ENCODE peak calls at places on chromosomes 11 and 22, in eight cellular contexts. M is kidney; C is tibial artery; W is brain microvascular endothelial cell; I is Caco-2; B is CD8-positive, alpha-beta T cell; Y is bronchial epithelial cell; S is GM12865. L is an unnamed sample.

GRCh38 chr11:84788220-84788619 is 838.9 kb downstream of the DLG2 start:
- DNase-seq in M (no peak), C (no peak), W (no peak), I (peak; percentile 17), B (no peak), Y (peak; percentile 6), S (no peak), L (no peak)

GRCh38 chr11:72711141-72711540 is 36.9 kb upstream of the PDE2A start:
- DNase-seq in M (peak; percentile 69), C (no peak), W (no peak), I (no peak), B (no peak), Y (no peak), S (no peak), L (no peak)

GRCh38 chr22:48844096-48844675 is 983.5 kb downstream of the BRD1 start:
- DNase-seq in M (peak; percentile 43), C (no peak), W (no peak), I (no peak), B (no peak), Y (no peak), S (no peak), L (no peak)

GRCh38 chr11:36478700-36479329 is 31.3 kb downstream of the TRAF6 start:
- DNase-seq in M (no peak), C (no peak), W (peak; percentile 55), I (peak; percentile 57), B (no peak), Y (peak; percentile 49), S (peak; percentile 31), L (peak; percentile 72)

GRCh38 chr22:44623771-44624510 is 78.1 kb upstream of the PRR5 start:
- DNase-seq in M (no peak), C (no peak), W (peak; percentile 11), I (no peak), B (no peak), Y (peak; percentile 4), S (peak; percentile 34), L (peak; percentile 30)

GRCh38 chr11:131894615-131895544 is 524.5 kb downstream of the NTM start:
- DNase-seq in M (no peak), C (no peak), W (no peak), I (no peak), B (no peak), Y (peak; percentile 80), S (no peak), L (no peak)

GRCh38 chr11:110093407-110094297 is 460 bp downstream of the ZC3H12C start:
- DNase-seq in M (peak; percentile 88), C (peak; percentile 58), W (peak; percentile 45), I (peak; percentile 84), B (no peak), Y (no peak), S (peak; percentile 62), L (no peak)

GRCh38 chr22:28016781-28017557 is 97.9 kb upstream of the PITPNB start:
- DNase-seq in M (no peak), C (peak; percentile 18), W (no peak), I (no peak), B (no peak), Y (no peak), S (no peak), L (no peak)

GRCh38 chr22:44088976-44089570 is 65.0 kb downstream of the PARVB start:
- DNase-seq in M (peak; percentile 45), C (no peak), W (peak; percentile 42), I (no peak), B (no peak), Y (peak; percentile 76), S (no peak), L (peak; percentile 66)

GRCh38 chr11:45982656-45983470 is 60.4 kb downstream of the LARGE2 start:
- DNase-seq in M (no peak), C (no peak), W (peak; percentile 86), I (peak; percentile 76), B (no peak), Y (peak; percentile 84), S (no peak), L (peak; percentile 88)

GRCh38 chr11:2549876-2550605 is 105.2 kb downstream of the KCNQ1 start:
- DNase-seq in M (peak; percentile 88), C (no peak), W (no peak), I (no peak), B (no peak), Y (no peak), S (no peak), L (no peak)

GRCh38 chr22:47626428-47627390 is 864.3 kb downstream of the TBC1D22A start:
- DNase-seq in M (peak; percentile 53), C (no peak), W (no peak), I (no peak), B (no peak), Y (no peak), S (no peak), L (no peak)

GRCh38 chr22:38921126-38921525 is 36.3 kb upstream of the APOBEC3A start:
- DNase-seq in M (peak; percentile 93), C (no peak), W (no peak), I (peak; percentile 16), B (no peak), Y (peak; percentile 74), S (no peak), L (no peak)

GRCh38 chr11:68036141-68036716 is 2.6 kb upstream of the TCIRG1 start:
- DNase-seq in M (peak; percentile 78), C (no peak), W (no peak), I (no peak), B (peak; percentile 2), Y (no peak), S (no peak), L (no peak)

GRCh38 chr22:38835888-38836301 is 7.9 kb downstream of the NPTXR start:
- DNase-seq in M (no peak), C (no peak), W (no peak), I (no peak), B (no peak), Y (no peak), S (no peak), L (no peak)

GRCh38 chr11:34787899-34788298 is 128.3 kb downstream of the APIP start:
- DNase-seq in M (no peak), C (no peak), W (no peak), I (no peak), B (no peak), Y (no peak), S (no peak), L (no peak)

GRCh38 chr11:58647141-58647699 is 24.8 kb downstream of the CNTF start:
- DNase-seq in M (no peak), C (no peak), W (no peak), I (no peak), B (no peak), Y (no peak), S (peak; percentile 82), L (no peak)

GRCh38 chr22:42876041-42876440 is 19.0 kb upstream of the ARFGAP3 start:
- DNase-seq in M (no peak), C (no peak), W (no peak), I (no peak), B (no peak), Y (no peak), S (no peak), L (no peak)

GRCh38 chr22:22578702-22579424 is 19.8 kb upstream of the PRAME start:
- DNase-seq in M (peak; percentile 87), C (no peak), W (peak; percentile 70), I (no peak), B (no peak), Y (peak; percentile 17), S (no peak), L (peak; percentile 75)

GRCh38 chr22:37021710-37022482 is 2.4 kb downstream of the MPST start:
- DNase-seq in M (peak; percentile 59), C (no peak), W (no peak), I (peak; percentile 51), B (peak; percentile 52), Y (peak; percentile 39), S (peak; percentile 78), L (peak; percentile 78)

GRCh38 chr11:117484159-117484558 is 156.5 kb downstream of the CEP164 start:
- DNase-seq in M (no peak), C (no peak), W (no peak), I (no peak), B (no peak), Y (no peak), S (no peak), L (peak; percentile 22)

GRCh38 chr11:124875943-124876817 is 10.9 kb downstream of the ROBO3 start:
- DNase-seq in M (peak; percentile 95), C (peak; percentile 92), W (peak; percentile 90), I (peak; percentile 93), B (peak; percentile 77), Y (peak; percentile 83), S (peak; percentile 84), L (peak; percentile 97)
- TF ChIP-seq CTCF in M (peak; percentile 70), C (peak; percentile 53), W (peak; percentile 71), I (peak; percentile 92), B (peak; percentile 65), Y (peak; percentile 87), S (peak; percentile 76), L (peak; percentile 70)

GRCh38 chr22:29609139-29609538 is 5.7 kb downstream of the NF2 start:
- DNase-seq in M (no peak), C (no peak), W (no peak), I (no peak), B (no peak), Y (no peak), S (no peak), L (no peak)

GRCh38 chr22:29603358-29604191 is at the start of gene NF2:
- DNase-seq in M (peak; percentile 100), C (peak; percentile 44), W (peak; percentile 99), I (peak; percentile 99), B (peak; percentile 99), Y (peak; percentile 99), S (peak; percentile 100), L (peak; percentile 100)

GRCh38 chr22:29605236-29605850 is 1.9 kb downstream of the NF2 start:
- DNase-seq in M (no peak), C (no peak), W (no peak), I (no peak), B (no peak), Y (no peak), S (no peak), L (no peak)

GRCh38 chr22:29607426-29607825 is 4.0 kb downstream of the NF2 start:
- DNase-seq in M (no peak), C (no peak), W (no peak), I (no peak), B (no peak), Y (no peak), S (no peak), L (no peak)

DNA sequence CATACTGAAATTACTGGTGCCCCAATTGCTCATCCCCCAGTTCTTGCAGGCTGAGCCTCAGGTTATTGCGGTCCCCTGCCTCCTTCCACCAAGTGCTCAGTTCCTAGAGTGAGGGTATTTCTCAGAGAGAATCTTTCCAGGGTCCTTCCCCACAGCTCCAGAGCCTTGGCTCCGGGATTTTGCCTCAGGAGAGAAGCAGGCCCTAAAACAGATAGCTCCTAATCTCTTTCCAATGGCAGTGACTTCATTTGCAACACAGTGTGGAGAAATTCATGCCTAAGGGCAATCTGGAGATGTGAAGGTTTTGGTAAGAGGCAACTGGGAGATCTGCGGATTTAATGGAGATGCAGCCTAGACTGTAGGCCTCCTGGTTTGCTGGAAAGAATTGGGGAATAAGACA is 2.9 kb downstream of the NF2 start:
- DNase-seq in M (no peak), C (no peak), W (no peak), I (no peak), B (no peak), Y (no peak), S (no peak), L (no peak)
- H3K4me3 ChIP-seq in M (no peak overlapping the region), C (no peak overlapping the region), W (no peak overlapping the region), I (no peak overlapping the region), B (no peak overlapping the region), Y (no peak overlapping the region), S (no peak overlapping the region), L (no peak overlapping the region)

GRCh38 chr11:66718320-66718971 is 10.6 kb downstream of the SPTBN2 start:
- DNase-seq in M (peak; percentile 82), C (no peak), W (no peak), I (no peak), B (no peak), Y (peak; percentile 55), S (no peak), L (no peak)
- TF ChIP-seq CTCF in M (no peak), C (no peak), W (no peak), I (no peak), B (no peak), Y (peak; percentile 24), S (no peak), L (no peak)

GRCh38 chr11:12724301-12725046 is 50.3 kb downstream of the TEAD1 start:
- DNase-seq in M (peak; percentile 88), C (peak; percentile 61), W (peak; percentile 97), I (peak; percentile 36), B (no peak), Y (peak; percentile 94), S (peak; percentile 90), L (peak; percentile 97)
- H3K4me3 ChIP-seq in M (no peak overlapping the region), C (no peak overlapping the region), W (no peak overlapping the region), I (no peak overlapping the region), B (no peak overlapping the region), Y (peak overlapping the region; percentile 4), S (no peak overlapping the region), L (no peak overlapping the region)